ENCODE peak calls at places on chromosomes 4 and X, in eight cellular contexts. One of them, this sample, is unnamed.

GRCh38 chr4:3115637-3116300 is 41.3 kb downstream of the HTT start:
- ATAC-seq in activated T-cell treated with anti-CD3 and anti-CD28 coated beads, Interleukin-2, amount 50 U/mL, for 4 hours: no peak
- ATAC-seq in activated CD4-positive, alpha-beta T cell treated with anti-CD3 and anti-CD28 coated beads for 36 hours: no peak
- ATAC-seq in SK-N-SH treated with all-trans-retinoic acid at 6 μM for 48 hours: no peak
- ATAC-seq in activated naive CD8-positive, alpha-beta T cell treated with anti-CD3 and anti-CD28 coated beads, Interleukin-2, amount 50 U/mL, for 24 hours: no peak
- ATAC-seq in Panc1: no peak
- ATAC-seq in heart right ventricle: peak; percentile 46
- ATAC-seq in activated B cell treated with CpG ODN at 0.5 μM for 24 hours: no peak
- ATAC-seq in this sample: no peak

GRCh38 chr4:101339332-101339731 is 8.0 kb downstream of the PPP3CA start:
- ATAC-seq in activated T-cell treated with anti-CD3 and anti-CD28 coated beads, Interleukin-2, amount 50 U/mL, for 4 hours: no peak
- ATAC-seq in activated CD4-positive, alpha-beta T cell treated with anti-CD3 and anti-CD28 coated beads for 36 hours: no peak
- ATAC-seq in SK-N-SH treated with all-trans-retinoic acid at 6 μM for 48 hours: no peak
- ATAC-seq in activated naive CD8-positive, alpha-beta T cell treated with anti-CD3 and anti-CD28 coated beads, Interleukin-2, amount 50 U/mL, for 24 hours: no peak
- ATAC-seq in Panc1: no peak
- ATAC-seq in heart right ventricle: no peak
- ATAC-seq in activated B cell treated with CpG ODN at 0.5 μM for 24 hours: no peak
- ATAC-seq in this sample: no peak

GRCh38 chr4:76980280-76980679 is 30.7 kb downstream of the SEPTIN11 start:
- ATAC-seq in activated T-cell treated with anti-CD3 and anti-CD28 coated beads, Interleukin-2, amount 50 U/mL, for 4 hours: no peak
- ATAC-seq in activated CD4-positive, alpha-beta T cell treated with anti-CD3 and anti-CD28 coated beads for 36 hours: no peak
- ATAC-seq in SK-N-SH treated with all-trans-retinoic acid at 6 μM for 48 hours: no peak
- ATAC-seq in activated naive CD8-positive, alpha-beta T cell treated with anti-CD3 and anti-CD28 coated beads, Interleukin-2, amount 50 U/mL, for 24 hours: no peak
- ATAC-seq in Panc1: no peak
- ATAC-seq in heart right ventricle: no peak
- ATAC-seq in activated B cell treated with CpG ODN at 0.5 μM for 24 hours: no peak
- ATAC-seq in this sample: no peak

GRCh38 chrX:42732506-42732905 is 45.5 kb downstream of the PPP1R2C start:
- ATAC-seq in activated T-cell treated with anti-CD3 and anti-CD28 coated beads, Interleukin-2, amount 50 U/mL, for 4 hours: no peak
- ATAC-seq in activated CD4-positive, alpha-beta T cell treated with anti-CD3 and anti-CD28 coated beads for 36 hours: no peak
- ATAC-seq in SK-N-SH treated with all-trans-retinoic acid at 6 μM for 48 hours: no peak
- ATAC-seq in activated naive CD8-positive, alpha-beta T cell treated with anti-CD3 and anti-CD28 coated beads, Interleukin-2, amount 50 U/mL, for 24 hours: no peak
- ATAC-seq in Panc1: no peak
- ATAC-seq in heart right ventricle: no peak
- ATAC-seq in activated B cell treated with CpG ODN at 0.5 μM for 24 hours: no peak
- ATAC-seq in this sample: no peak

GRCh38 chrX:46704767-46705386 is 54.0 kb downstream of the SLC9A7 start:
- ATAC-seq in activated T-cell treated with anti-CD3 and anti-CD28 coated beads, Interleukin-2, amount 50 U/mL, for 4 hours: peak; percentile 94
- ATAC-seq in activated CD4-positive, alpha-beta T cell treated with anti-CD3 and anti-CD28 coated beads for 36 hours: peak; percentile 96
- ATAC-seq in SK-N-SH treated with all-trans-retinoic acid at 6 μM for 48 hours: peak; percentile 28
- ATAC-seq in activated naive CD8-positive, alpha-beta T cell treated with anti-CD3 and anti-CD28 coated beads, Interleukin-2, amount 50 U/mL, for 24 hours: peak; percentile 98
- ATAC-seq in Panc1: no peak
- ATAC-seq in heart right ventricle: no peak
- ATAC-seq in activated B cell treated with CpG ODN at 0.5 μM for 24 hours: peak; percentile 89
- ATAC-seq in this sample: peak; percentile 98

GRCh38 chr4:78207951-78208350 is 150.8 kb downstream of the FRAS1 start:
- ATAC-seq in activated T-cell treated with anti-CD3 and anti-CD28 coated beads, Interleukin-2, amount 50 U/mL, for 4 hours: no peak
- ATAC-seq in activated CD4-positive, alpha-beta T cell treated with anti-CD3 and anti-CD28 coated beads for 36 hours: no peak
- ATAC-seq in SK-N-SH treated with all-trans-retinoic acid at 6 μM for 48 hours: no peak
- ATAC-seq in activated naive CD8-positive, alpha-beta T cell treated with anti-CD3 and anti-CD28 coated beads, Interleukin-2, amount 50 U/mL, for 24 hours: no peak
- ATAC-seq in Panc1: no peak
- ATAC-seq in heart right ventricle: no peak
- ATAC-seq in activated B cell treated with CpG ODN at 0.5 μM for 24 hours: no peak
- ATAC-seq in this sample: no peak

GRCh38 chr4:146095091-146095690 is 80.3 kb upstream of the LSM6 start:
- ATAC-seq in activated T-cell treated with anti-CD3 and anti-CD28 coated beads, Interleukin-2, amount 50 U/mL, for 4 hours: no peak
- ATAC-seq in activated CD4-positive, alpha-beta T cell treated with anti-CD3 and anti-CD28 coated beads for 36 hours: no peak
- ATAC-seq in SK-N-SH treated with all-trans-retinoic acid at 6 μM for 48 hours: peak; percentile 42
- ATAC-seq in activated naive CD8-positive, alpha-beta T cell treated with anti-CD3 and anti-CD28 coated beads, Interleukin-2, amount 50 U/mL, for 24 hours: no peak
- ATAC-seq in Panc1: no peak
- ATAC-seq in heart right ventricle: no peak
- ATAC-seq in activated B cell treated with CpG ODN at 0.5 μM for 24 hours: no peak
- ATAC-seq in this sample: no peak

GRCh38 chrX:41377624-41378023 is 43.7 kb downstream of the DDX3X start:
- ATAC-seq in activated T-cell treated with anti-CD3 and anti-CD28 coated beads, Interleukin-2, amount 50 U/mL, for 4 hours: peak; percentile 83
- ATAC-seq in activated CD4-positive, alpha-beta T cell treated with anti-CD3 and anti-CD28 coated beads for 36 hours: peak; percentile 95
- ATAC-seq in SK-N-SH treated with all-trans-retinoic acid at 6 μM for 48 hours: no peak
- ATAC-seq in activated naive CD8-positive, alpha-beta T cell treated with anti-CD3 and anti-CD28 coated beads, Interleukin-2, amount 50 U/mL, for 24 hours: peak; percentile 94
- ATAC-seq in Panc1: no peak
- ATAC-seq in heart right ventricle: no peak
- ATAC-seq in activated B cell treated with CpG ODN at 0.5 μM for 24 hours: no peak
- ATAC-seq in this sample: peak; percentile 97

GRCh38 chrX:47650164-47651042 is at the start of gene ELK1:
- ATAC-seq in activated T-cell treated with anti-CD3 and anti-CD28 coated beads, Interleukin-2, amount 50 U/mL, for 4 hours: peak; percentile 95
- ATAC-seq in activated CD4-positive, alpha-beta T cell treated with anti-CD3 and anti-CD28 coated beads for 36 hours: peak; percentile 95
- ATAC-seq in SK-N-SH treated with all-trans-retinoic acid at 6 μM for 48 hours: peak; percentile 98
- ATAC-seq in activated naive CD8-positive, alpha-beta T cell treated with anti-CD3 and anti-CD28 coated beads, Interleukin-2, amount 50 U/mL, for 24 hours: peak; percentile 94
- ATAC-seq in Panc1: peak; percentile 97
- ATAC-seq in heart right ventricle: peak; percentile 97
- ATAC-seq in activated B cell treated with CpG ODN at 0.5 μM for 24 hours: peak; percentile 92
- ATAC-seq in this sample: peak; percentile 93

GRCh38 chr4:6280365-6280996 is 10.8 kb downstream of the WFS1 start:
- ATAC-seq in activated T-cell treated with anti-CD3 and anti-CD28 coated beads, Interleukin-2, amount 50 U/mL, for 4 hours: no peak
- ATAC-seq in activated CD4-positive, alpha-beta T cell treated with anti-CD3 and anti-CD28 coated beads for 36 hours: no peak
- ATAC-seq in SK-N-SH treated with all-trans-retinoic acid at 6 μM for 48 hours: no peak
- ATAC-seq in activated naive CD8-positive, alpha-beta T cell treated with anti-CD3 and anti-CD28 coated beads, Interleukin-2, amount 50 U/mL, for 24 hours: no peak
- ATAC-seq in Panc1: no peak
- ATAC-seq in heart right ventricle: no peak
- ATAC-seq in activated B cell treated with CpG ODN at 0.5 μM for 24 hours: no peak
- ATAC-seq in this sample: no peak

GRCh38 chrX:70481424-70481823 is 36.8 kb downstream of the DLG3 start:
- ATAC-seq in activated T-cell treated with anti-CD3 and anti-CD28 coated beads, Interleukin-2, amount 50 U/mL, for 4 hours: no peak
- ATAC-seq in activated CD4-positive, alpha-beta T cell treated with anti-CD3 and anti-CD28 coated beads for 36 hours: no peak
- ATAC-seq in SK-N-SH treated with all-trans-retinoic acid at 6 μM for 48 hours: no peak
- ATAC-seq in activated naive CD8-positive, alpha-beta T cell treated with anti-CD3 and anti-CD28 coated beads, Interleukin-2, amount 50 U/mL, for 24 hours: no peak
- ATAC-seq in Panc1: no peak
- ATAC-seq in heart right ventricle: no peak
- ATAC-seq in activated B cell treated with CpG ODN at 0.5 μM for 24 hours: no peak
- ATAC-seq in this sample: no peak

GRCh38 chr4:40264995-40265909 is 68.4 kb downstream of the RHOH start:
- ATAC-seq in activated T-cell treated with anti-CD3 and anti-CD28 coated beads, Interleukin-2, amount 50 U/mL, for 4 hours: peak; percentile 74
- ATAC-seq in activated CD4-positive, alpha-beta T cell treated with anti-CD3 and anti-CD28 coated beads for 36 hours: peak; percentile 74
- ATAC-seq in SK-N-SH treated with all-trans-retinoic acid at 6 μM for 48 hours: peak; percentile 74
- ATAC-seq in activated naive CD8-positive, alpha-beta T cell treated with anti-CD3 and anti-CD28 coated beads, Interleukin-2, amount 50 U/mL, for 24 hours: peak; percentile 58
- ATAC-seq in Panc1: peak; percentile 50
- ATAC-seq in heart right ventricle: no peak
- ATAC-seq in activated B cell treated with CpG ODN at 0.5 μM for 24 hours: peak; percentile 52
- ATAC-seq in this sample: peak; percentile 56

GRCh38 chrX:49230500-49231232 is 2.5 kb downstream of the CACNA1F start:
- ATAC-seq in activated T-cell treated with anti-CD3 and anti-CD28 coated beads, Interleukin-2, amount 50 U/mL, for 4 hours: peak; percentile 76
- ATAC-seq in activated CD4-positive, alpha-beta T cell treated with anti-CD3 and anti-CD28 coated beads for 36 hours: peak; percentile 77
- ATAC-seq in SK-N-SH treated with all-trans-retinoic acid at 6 μM for 48 hours: no peak
- ATAC-seq in activated naive CD8-positive, alpha-beta T cell treated with anti-CD3 and anti-CD28 coated beads, Interleukin-2, amount 50 U/mL, for 24 hours: peak; percentile 84
- ATAC-seq in Panc1: no peak
- ATAC-seq in heart right ventricle: peak; percentile 67
- ATAC-seq in activated B cell treated with CpG ODN at 0.5 μM for 24 hours: peak; percentile 78
- ATAC-seq in this sample: peak; percentile 89

GRCh38 chrX:40513012-40513411 is 67.8 kb upstream of the ATP6AP2 start:
- ATAC-seq in activated T-cell treated with anti-CD3 and anti-CD28 coated beads, Interleukin-2, amount 50 U/mL, for 4 hours: no peak
- ATAC-seq in activated CD4-positive, alpha-beta T cell treated with anti-CD3 and anti-CD28 coated beads for 36 hours: no peak
- ATAC-seq in SK-N-SH treated with all-trans-retinoic acid at 6 μM for 48 hours: no peak
- ATAC-seq in activated naive CD8-positive, alpha-beta T cell treated with anti-CD3 and anti-CD28 coated beads, Interleukin-2, amount 50 U/mL, for 24 hours: no peak
- ATAC-seq in Panc1: no peak
- ATAC-seq in heart right ventricle: no peak
- ATAC-seq in activated B cell treated with CpG ODN at 0.5 μM for 24 hours: no peak
- ATAC-seq in this sample: no peak

GRCh38 chr4:130736436-130737185 is 1640.7 kb downstream of the C4orf33 start:
- ATAC-seq in activated T-cell treated with anti-CD3 and anti-CD28 coated beads, Interleukin-2, amount 50 U/mL, for 4 hours: no peak
- ATAC-seq in activated CD4-positive, alpha-beta T cell treated with anti-CD3 and anti-CD28 coated beads for 36 hours: no peak
- ATAC-seq in SK-N-SH treated with all-trans-retinoic acid at 6 μM for 48 hours: no peak
- ATAC-seq in activated naive CD8-positive, alpha-beta T cell treated with anti-CD3 and anti-CD28 coated beads, Interleukin-2, amount 50 U/mL, for 24 hours: no peak
- ATAC-seq in Panc1: no peak
- ATAC-seq in heart right ventricle: no peak
- ATAC-seq in activated B cell treated with CpG ODN at 0.5 μM for 24 hours: no peak
- ATAC-seq in this sample: no peak

GRCh38 chrX:75273483-75273882 is 402 bp upstream of the UPRT start:
- ATAC-seq in activated T-cell treated with anti-CD3 and anti-CD28 coated beads, Interleukin-2, amount 50 U/mL, for 4 hours: no peak
- ATAC-seq in activated CD4-positive, alpha-beta T cell treated with anti-CD3 and anti-CD28 coated beads for 36 hours: no peak
- ATAC-seq in SK-N-SH treated with all-trans-retinoic acid at 6 μM for 48 hours: peak; percentile 21
- ATAC-seq in activated naive CD8-positive, alpha-beta T cell treated with anti-CD3 and anti-CD28 coated beads, Interleukin-2, amount 50 U/mL, for 24 hours: no peak
- ATAC-seq in Panc1: peak; percentile 40
- ATAC-seq in heart right ventricle: peak; percentile 20
- ATAC-seq in activated B cell treated with CpG ODN at 0.5 μM for 24 hours: peak; percentile 2
- ATAC-seq in this sample: no peak

GRCh38 chrX:134186362-134187121 is 50.4 kb upstream of the CCDC160 start:
- ATAC-seq in activated T-cell treated with anti-CD3 and anti-CD28 coated beads, Interleukin-2, amount 50 U/mL, for 4 hours: peak; percentile 85
- ATAC-seq in activated CD4-positive, alpha-beta T cell treated with anti-CD3 and anti-CD28 coated beads for 36 hours: peak; percentile 88
- ATAC-seq in SK-N-SH treated with all-trans-retinoic acid at 6 μM for 48 hours: no peak
- ATAC-seq in activated naive CD8-positive, alpha-beta T cell treated with anti-CD3 and anti-CD28 coated beads, Interleukin-2, amount 50 U/mL, for 24 hours: peak; percentile 96
- ATAC-seq in Panc1: no peak
- ATAC-seq in heart right ventricle: no peak
- ATAC-seq in activated B cell treated with CpG ODN at 0.5 μM for 24 hours: no peak
- ATAC-seq in this sample: peak; percentile 92

GRCh38 chr4:54902976-54903375 is 222.4 kb downstream of the KDR start:
- ATAC-seq in activated T-cell treated with anti-CD3 and anti-CD28 coated beads, Interleukin-2, amount 50 U/mL, for 4 hours: no peak
- ATAC-seq in activated CD4-positive, alpha-beta T cell treated with anti-CD3 and anti-CD28 coated beads for 36 hours: no peak
- ATAC-seq in SK-N-SH treated with all-trans-retinoic acid at 6 μM for 48 hours: no peak
- ATAC-seq in activated naive CD8-positive, alpha-beta T cell treated with anti-CD3 and anti-CD28 coated beads, Interleukin-2, amount 50 U/mL, for 24 hours: no peak
- ATAC-seq in Panc1: no peak
- ATAC-seq in heart right ventricle: no peak
- ATAC-seq in activated B cell treated with CpG ODN at 0.5 μM for 24 hours: no peak
- ATAC-seq in this sample: no peak

GRCh38 chr4:129231907-129232626 is 136.1 kb downstream of the C4orf33 start:
- ATAC-seq in activated T-cell treated with anti-CD3 and anti-CD28 coated beads, Interleukin-2, amount 50 U/mL, for 4 hours: no peak
- ATAC-seq in activated CD4-positive, alpha-beta T cell treated with anti-CD3 and anti-CD28 coated beads for 36 hours: no peak
- ATAC-seq in SK-N-SH treated with all-trans-retinoic acid at 6 μM for 48 hours: peak; percentile 85
- ATAC-seq in activated naive CD8-positive, alpha-beta T cell treated with anti-CD3 and anti-CD28 coated beads, Interleukin-2, amount 50 U/mL, for 24 hours: no peak
- ATAC-seq in Panc1: no peak
- ATAC-seq in heart right ventricle: no peak
- ATAC-seq in activated B cell treated with CpG ODN at 0.5 μM for 24 hours: no peak
- ATAC-seq in this sample: no peak

GRCh38 chrX:51894697-51895336 is 1.4 kb downstream of the MAGED1 start:
- ATAC-seq in activated T-cell treated with anti-CD3 and anti-CD28 coated beads, Interleukin-2, amount 50 U/mL, for 4 hours: no peak
- ATAC-seq in activated CD4-positive, alpha-beta T cell treated with anti-CD3 and anti-CD28 coated beads for 36 hours: no peak
- ATAC-seq in SK-N-SH treated with all-trans-retinoic acid at 6 μM for 48 hours: no peak
- ATAC-seq in activated naive CD8-positive, alpha-beta T cell treated with anti-CD3 and anti-CD28 coated beads, Interleukin-2, amount 50 U/mL, for 24 hours: peak; percentile 67
- ATAC-seq in Panc1: no peak
- ATAC-seq in heart right ventricle: peak; percentile 42
- ATAC-seq in activated B cell treated with CpG ODN at 0.5 μM for 24 hours: peak; percentile 49
- ATAC-seq in this sample: no peak